ENCODE peak calls at places on chromosome 7, in six cellular contexts. One of them, this sample, is unnamed.

GRCh38 chr7:154917214-154918160 is 85.4 kb downstream of the PAXIP1 start:
- DNase-seq in CD8-positive, alpha-beta memory T cell: no peak
- DNase-seq in body of pancreas: no peak
- DNase-seq in cardiac muscle cell: no peak
- DNase-seq in CD4-positive, alpha-beta memory T cell: no peak
- DNase-seq in GM23248: no peak
- DNase-seq in this sample: no peak

GRCh38 chr7:15503603-15504280 is 58.1 kb downstream of the AGMO start:
- DNase-seq in CD8-positive, alpha-beta memory T cell: no peak
- DNase-seq in GM23248: peak
- DNase-seq in cardiac muscle cell: no peak
- DNase-seq in body of pancreas: no peak
- DNase-seq in CD4-positive, alpha-beta memory T cell: no peak
- DNase-seq in this sample: no peak

GRCh38 chr7:151592868-151593486 is 73.3 kb upstream of the RHEB start:
- DNase-seq in body of pancreas: no peak
- DNase-seq in CD4-positive, alpha-beta memory T cell: no peak
- DNase-seq in CD8-positive, alpha-beta memory T cell: no peak
- DNase-seq in cardiac muscle cell: no peak
- DNase-seq in GM23248: peak
- DNase-seq in this sample: no peak

GRCh38 chr7:7861211-7861633 is 107.4 kb upstream of the GLCCI1 start:
- DNase-seq in body of pancreas: peak
- DNase-seq in CD4-positive, alpha-beta memory T cell: no peak
- DNase-seq in cardiac muscle cell: no peak
- DNase-seq in CD8-positive, alpha-beta memory T cell: no peak
- DNase-seq in GM23248: peak
- DNase-seq in this sample: no peak

GRCh38 chr7:98691619-98692018 is 74.5 kb downstream of the NPTX2 start:
- DNase-seq in body of pancreas: no peak
- DNase-seq in CD4-positive, alpha-beta memory T cell: no peak
- DNase-seq in CD8-positive, alpha-beta memory T cell: no peak
- DNase-seq in cardiac muscle cell: no peak
- DNase-seq in GM23248: no peak
- DNase-seq in this sample: no peak

GRCh38 chr7:73570521-73570920 is 7.9 kb downstream of the TBL2 start:
- DNase-seq in CD4-positive, alpha-beta memory T cell: no peak
- DNase-seq in GM23248: no peak
- DNase-seq in body of pancreas: no peak
- DNase-seq in cardiac muscle cell: no peak
- DNase-seq in CD8-positive, alpha-beta memory T cell: no peak
- DNase-seq in this sample: no peak

GRCh38 chr7:151008511-151009323 is 15.6 kb downstream of the ATG9B start:
- DNase-seq in cardiac muscle cell: no peak
- DNase-seq in CD4-positive, alpha-beta memory T cell: peak
- DNase-seq in GM23248: peak
- DNase-seq in CD8-positive, alpha-beta memory T cell: peak
- DNase-seq in body of pancreas: peak
- DNase-seq in this sample: peak

GRCh38 chr7:117659453-117660086 is 179.7 kb downstream of the CFTR start:
- DNase-seq in GM23248: no peak
- DNase-seq in CD8-positive, alpha-beta memory T cell: no peak
- DNase-seq in CD4-positive, alpha-beta memory T cell: no peak
- DNase-seq in cardiac muscle cell: no peak
- DNase-seq in body of pancreas: no peak
- DNase-seq in this sample: no peak

GRCh38 chr7:73567701-73568685 is 10.4 kb downstream of the TBL2 start:
- DNase-seq in CD4-positive, alpha-beta memory T cell: no peak
- DNase-seq in body of pancreas: no peak
- DNase-seq in cardiac muscle cell: no peak
- DNase-seq in CD8-positive, alpha-beta memory T cell: no peak
- DNase-seq in GM23248: no peak
- DNase-seq in this sample: no peak

GRCh38 chr7:138887872-138888656 is 90.1 kb upstream of the ATP6V0A4 start:
- DNase-seq in CD4-positive, alpha-beta memory T cell: no peak
- DNase-seq in GM23248: no peak
- DNase-seq in cardiac muscle cell: no peak
- DNase-seq in CD8-positive, alpha-beta memory T cell: no peak
- DNase-seq in body of pancreas: no peak
- DNase-seq in this sample: no peak

GRCh38 chr7:122006687-122007086 is 133.7 kb downstream of the PTPRZ1 start:
- DNase-seq in CD8-positive, alpha-beta memory T cell: no peak
- DNase-seq in CD4-positive, alpha-beta memory T cell: no peak
- DNase-seq in cardiac muscle cell: no peak
- DNase-seq in body of pancreas: no peak
- DNase-seq in GM23248: no peak
- DNase-seq in this sample: no peak

GRCh38 chr7:50307368-50308012 is 3.0 kb downstream of the IKZF1 start:
- DNase-seq in CD4-positive, alpha-beta memory T cell: peak
- DNase-seq in cardiac muscle cell: peak
- DNase-seq in CD8-positive, alpha-beta memory T cell: peak
- DNase-seq in GM23248: no peak
- DNase-seq in body of pancreas: no peak
- DNase-seq in this sample: no peak

GRCh38 chr7:100130608-100131453 is 4.1 kb downstream of the MBLAC1 start:
- DNase-seq in GM23248: peak
- DNase-seq in CD4-positive, alpha-beta memory T cell: peak
- DNase-seq in body of pancreas: peak
- DNase-seq in CD8-positive, alpha-beta memory T cell: peak
- DNase-seq in cardiac muscle cell: peak
- DNase-seq in this sample: peak

GRCh38 chr7:3042861-3043489 is 692 bp downstream of the CARD11 start:
- DNase-seq in CD8-positive, alpha-beta memory T cell: peak
- DNase-seq in cardiac muscle cell: no peak
- DNase-seq in GM23248: no peak
- DNase-seq in body of pancreas: no peak
- DNase-seq in CD4-positive, alpha-beta memory T cell: peak
- DNase-seq in this sample: no peak

GRCh38 chr7:85508642-85509429 is 322.0 kb upstream of the SEMA3D start:
- DNase-seq in cardiac muscle cell: no peak
- DNase-seq in GM23248: peak
- DNase-seq in CD8-positive, alpha-beta memory T cell: no peak
- DNase-seq in body of pancreas: no peak
- DNase-seq in CD4-positive, alpha-beta memory T cell: no peak
- DNase-seq in this sample: no peak

GRCh38 chr7:82521906-82522445 is 78.4 kb upstream of the CACNA2D1 start:
- DNase-seq in cardiac muscle cell: no peak
- DNase-seq in CD4-positive, alpha-beta memory T cell: no peak
- DNase-seq in CD8-positive, alpha-beta memory T cell: no peak
- DNase-seq in GM23248: no peak
- DNase-seq in body of pancreas: no peak
- DNase-seq in this sample: no peak

GRCh38 chr7:81211617-81212016 is 292.8 kb upstream of the SEMA3C start:
- DNase-seq in CD8-positive, alpha-beta memory T cell: no peak
- DNase-seq in CD4-positive, alpha-beta memory T cell: no peak
- DNase-seq in body of pancreas: no peak
- DNase-seq in GM23248: peak
- DNase-seq in cardiac muscle cell: no peak
- DNase-seq in this sample: no peak

GRCh38 chr7:81638216-81638615 is 131.6 kb downstream of the HGF start:
- DNase-seq in body of pancreas: no peak
- DNase-seq in CD4-positive, alpha-beta memory T cell: no peak
- DNase-seq in cardiac muscle cell: no peak
- DNase-seq in CD8-positive, alpha-beta memory T cell: no peak
- DNase-seq in GM23248: peak
- DNase-seq in this sample: no peak

GRCh38 chr7:153640586-153640985 is 411.6 kb upstream of the DPP6 start:
- DNase-seq in CD8-positive, alpha-beta memory T cell: no peak
- DNase-seq in GM23248: no peak
- DNase-seq in CD4-positive, alpha-beta memory T cell: no peak
- DNase-seq in cardiac muscle cell: no peak
- DNase-seq in body of pancreas: no peak
- DNase-seq in this sample: no peak

GRCh38 chr7:156459067-156459466 is 181.5 kb upstream of the RNF32 start:
- DNase-seq in CD4-positive, alpha-beta memory T cell: no peak
- DNase-seq in GM23248: no peak
- DNase-seq in body of pancreas: no peak
- DNase-seq in CD8-positive, alpha-beta memory T cell: no peak
- DNase-seq in cardiac muscle cell: no peak
- DNase-seq in this sample: no peak

GRCh38 chr7:22001345-22002004 is 55.8 kb upstream of the CDCA7L start:
- DNase-seq in GM23248: peak
- DNase-seq in cardiac muscle cell: peak
- DNase-seq in body of pancreas: no peak
- DNase-seq in CD4-positive, alpha-beta memory T cell: peak
- DNase-seq in CD8-positive, alpha-beta memory T cell: no peak
- DNase-seq in this sample: no peak

GRCh38 chr7:137994091-137994688 is 7.7 kb downstream of the CREB3L2 start:
- DNase-seq in CD4-positive, alpha-beta memory T cell: no peak
- DNase-seq in GM23248: no peak
- DNase-seq in cardiac muscle cell: no peak
- DNase-seq in CD8-positive, alpha-beta memory T cell: no peak
- DNase-seq in body of pancreas: peak
- DNase-seq in this sample: no peak

GRCh38 chr7:2542011-2542923 is 13.1 kb downstream of the BRAT1 start:
- DNase-seq in CD4-positive, alpha-beta memory T cell: no peak
- DNase-seq in cardiac muscle cell: no peak
- DNase-seq in body of pancreas: no peak
- DNase-seq in GM23248: no peak
- DNase-seq in CD8-positive, alpha-beta memory T cell: no peak
- DNase-seq in this sample: no peak

GRCh38 chr7:16430133-16430532 is 8.8 kb upstream of the CRPPA start:
- DNase-seq in GM23248: peak
- DNase-seq in CD4-positive, alpha-beta memory T cell: no peak
- DNase-seq in cardiac muscle cell: no peak
- DNase-seq in body of pancreas: no peak
- DNase-seq in CD8-positive, alpha-beta memory T cell: no peak
- DNase-seq in this sample: no peak

GRCh38 chr7:74254858-74255379 is 720 bp upstream of the RFC2 start:
- DNase-seq in cardiac muscle cell: no peak
- DNase-seq in CD8-positive, alpha-beta memory T cell: no peak
- DNase-seq in CD4-positive, alpha-beta memory T cell: no peak
- DNase-seq in body of pancreas: no peak
- DNase-seq in GM23248: no peak
- DNase-seq in this sample: no peak

GRCh38 chr7:131586259-131586658 is 29.8 kb upstream of the PODXL start:
- DNase-seq in CD4-positive, alpha-beta memory T cell: no peak
- DNase-seq in CD8-positive, alpha-beta memory T cell: no peak
- DNase-seq in body of pancreas: peak
- DNase-seq in cardiac muscle cell: peak
- DNase-seq in GM23248: no peak
- DNase-seq in this sample: peak

GRCh38 chr7:151078233-151079040 is 2.2 kb downstream of the FASTK start:
- DNase-seq in CD8-positive, alpha-beta memory T cell: no peak
- DNase-seq in CD4-positive, alpha-beta memory T cell: no peak
- DNase-seq in body of pancreas: no peak
- DNase-seq in cardiac muscle cell: no peak
- DNase-seq in GM23248: peak
- DNase-seq in this sample: peak

GRCh38 chr7:137681657-137682562 is 164.9 kb downstream of the DGKI start:
- DNase-seq in CD4-positive, alpha-beta memory T cell: no peak
- DNase-seq in body of pancreas: no peak
- DNase-seq in GM23248: peak
- DNase-seq in cardiac muscle cell: no peak
- DNase-seq in CD8-positive, alpha-beta memory T cell: no peak
- DNase-seq in this sample: no peak

GRCh38 chr7:150918378-150918777 is 59.7 kb downstream of the KCNH2 start:
- DNase-seq in CD8-positive, alpha-beta memory T cell: no peak
- DNase-seq in GM23248: no peak
- DNase-seq in CD4-positive, alpha-beta memory T cell: no peak
- DNase-seq in cardiac muscle cell: no peak
- DNase-seq in body of pancreas: no peak
- DNase-seq in this sample: no peak

GRCh38 chr7:35747611-35748010 is 52.7 kb upstream of the HERPUD2 start:
- DNase-seq in CD8-positive, alpha-beta memory T cell: no peak
- DNase-seq in cardiac muscle cell: no peak
- DNase-seq in GM23248: peak
- DNase-seq in CD4-positive, alpha-beta memory T cell: no peak
- DNase-seq in body of pancreas: no peak
- DNase-seq in this sample: no peak

GRCh38 chr7:35749548-35749947 is 51.3 kb upstream of the SEPTIN7 start:
- DNase-seq in CD8-positive, alpha-beta memory T cell: no peak
- DNase-seq in GM23248: peak
- DNase-seq in cardiac muscle cell: no peak
- DNase-seq in CD4-positive, alpha-beta memory T cell: no peak
- DNase-seq in body of pancreas: peak
- DNase-seq in this sample: no peak

GRCh38 chr7:35753761-35754603 is 46.9 kb upstream of the SEPTIN7 start:
- DNase-seq in CD4-positive, alpha-beta memory T cell: no peak
- DNase-seq in cardiac muscle cell: no peak
- DNase-seq in CD8-positive, alpha-beta memory T cell: no peak
- DNase-seq in GM23248: no peak
- DNase-seq in body of pancreas: peak
- DNase-seq in this sample: no peak

GRCh38 chr7:35752727-35753126 is 48.1 kb upstream of the SEPTIN7 start:
- DNase-seq in cardiac muscle cell: no peak
- DNase-seq in CD4-positive, alpha-beta memory T cell: no peak
- DNase-seq in CD8-positive, alpha-beta memory T cell: no peak
- DNase-seq in GM23248: no peak
- DNase-seq in body of pancreas: no peak
- DNase-seq in this sample: peak

DNA sequence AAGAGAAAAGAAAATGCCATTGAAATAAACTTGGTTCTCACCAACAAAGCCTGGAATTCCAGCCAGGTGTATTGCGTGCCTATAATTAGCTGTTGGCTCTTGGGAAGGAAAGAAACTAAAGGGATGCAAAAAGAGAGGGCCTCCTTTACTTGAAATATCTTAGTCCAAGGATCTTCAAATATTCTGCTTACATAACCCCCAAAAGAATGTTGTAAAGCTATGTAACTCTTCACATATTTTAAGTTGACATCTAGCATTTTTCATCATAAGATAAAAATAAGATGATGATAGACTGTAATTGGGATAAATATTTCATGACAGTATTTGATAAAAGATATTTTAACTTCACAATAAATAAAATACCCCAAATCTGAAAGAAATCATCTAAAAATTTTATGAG is 52.5 kb upstream of the SEPTIN7 start:
- DNase-seq in CD4-positive, alpha-beta memory T cell: no peak
- DNase-seq in CD8-positive, alpha-beta memory T cell: no peak
- DNase-seq in cardiac muscle cell: no peak
- DNase-seq in GM23248: peak
- DNase-seq in body of pancreas: no peak
- DNase-seq in this sample: no peak
- H3K27ac ChIP-seq in CD4-positive, alpha-beta memory T cell: no peak
- H3K27ac ChIP-seq in CD8-positive, alpha-beta memory T cell: no peak
- H3K27ac ChIP-seq in cardiac muscle cell: no peak
- H3K27ac ChIP-seq in GM23248: no peak
- H3K27ac ChIP-seq in body of pancreas: no peak
- H3K27ac ChIP-seq in this sample: no peak

GRCh38 chr7:107206706-107207105 is 37.9 kb downstream of the HBP1 start:
- DNase-seq in CD8-positive, alpha-beta memory T cell: no peak
- DNase-seq in body of pancreas: no peak
- DNase-seq in CD4-positive, alpha-beta memory T cell: no peak
- DNase-seq in GM23248: no peak
- DNase-seq in cardiac muscle cell: no peak
- DNase-seq in this sample: no peak
- H3K27ac ChIP-seq in CD8-positive, alpha-beta memory T cell: no peak
- H3K27ac ChIP-seq in body of pancreas: no peak
- H3K27ac ChIP-seq in CD4-positive, alpha-beta memory T cell: no peak
- H3K27ac ChIP-seq in GM23248: no peak
- H3K27ac ChIP-seq in cardiac muscle cell: no peak
- H3K27ac ChIP-seq in this sample: no peak

GRCh38 chr7:90212149-90212495 is 582 bp downstream of the STEAP2 start:
- DNase-seq in CD4-positive, alpha-beta memory T cell: no peak
- DNase-seq in CD8-positive, alpha-beta memory T cell: no peak
- DNase-seq in body of pancreas: no peak
- DNase-seq in cardiac muscle cell: no peak
- DNase-seq in GM23248: no peak
- DNase-seq in this sample: no peak
- H3K27ac ChIP-seq in CD4-positive, alpha-beta memory T cell: no peak
- H3K27ac ChIP-seq in CD8-positive, alpha-beta memory T cell: no peak
- H3K27ac ChIP-seq in body of pancreas: peak
- H3K27ac ChIP-seq in cardiac muscle cell: no peak
- H3K27ac ChIP-seq in GM23248: peak
- H3K27ac ChIP-seq in this sample: peak

GRCh38 chr7:23107781-23108180 is 2.2 kb downstream of the KLHL7 start:
- DNase-seq in CD4-positive, alpha-beta memory T cell: no peak
- DNase-seq in cardiac muscle cell: no peak
- DNase-seq in body of pancreas: no peak
- DNase-seq in GM23248: no peak
- DNase-seq in CD8-positive, alpha-beta memory T cell: no peak
- DNase-seq in this sample: no peak
- H3K27ac ChIP-seq in CD4-positive, alpha-beta memory T cell: no peak
- H3K27ac ChIP-seq in cardiac muscle cell: no peak
- H3K27ac ChIP-seq in body of pancreas: no peak
- H3K27ac ChIP-seq in GM23248: no peak
- H3K27ac ChIP-seq in CD8-positive, alpha-beta memory T cell: no peak
- H3K27ac ChIP-seq in this sample: no peak

This sample was measured in WERI-Rb-1.